ENCODE peak calls at places on chromosome 9, in nine cellular contexts. U is cardiac muscle cell; Z is heart right ventricle; E is tibial nerve; F is CD4-positive, alpha-beta memory T cell; M is right cardiac atrium; P is MM.1S; L is heart left ventricle; B is pancreas. Y is an unnamed sample. For H3K4me1, the result is how much of the 10 kb centered on the place peaks cover.

GRCh38 chr9:132383462-132383883 is 23.2 kb downstream of the TTF1 start:
- DNase-seq in U (no peak), Z (no peak), E (no peak), F (no peak), M (no peak), P (no peak), L (no peak), B (no peak), Y (no peak)

GRCh38 chr9:76403352-76403751 is 9.1 kb upstream of the RFK start:
- DNase-seq in U (peak), Z (peak), E (no peak), F (peak), M (no peak), P (peak), L (no peak), B (no peak), Y (no peak)

GRCh38 chr9:75039006-75039405 is 10.9 kb upstream of the CARNMT1 start:
- DNase-seq in U (peak), Z (no peak), E (no peak), F (no peak), M (no peak), P (no peak), L (no peak), B (no peak), Y (no peak)

GRCh38 chr9:135078361-135078821 is 9.1 kb upstream of the OLFM1 start:
- DNase-seq in U (no peak), Z (no peak), E (no peak), F (no peak), M (no peak), P (no peak), L (no peak), B (no peak), Y (no peak)

GRCh38 chr9:131436865-131437271 is 43.0 kb downstream of the PRRC2B start:
- DNase-seq in U (no peak), Z (no peak), E (no peak), F (no peak), M (no peak), P (no peak), L (no peak), B (no peak), Y (no peak)

GRCh38 chr9:126989847-126990821 is 75.6 kb downstream of the RALGPS1 start:
- DNase-seq in U (peak), Z (peak), E (peak), F (no peak), M (peak), P (no peak), L (peak), B (no peak), Y (peak)

GRCh38 chr9:76595645-76596044 is 136.7 kb downstream of the GCNT1 start:
- DNase-seq in U (no peak), Z (no peak), E (no peak), F (no peak), M (no peak), P (no peak), L (no peak), B (no peak), Y (no peak)

GRCh38 chr9:107861075-107861474 is 371.5 kb upstream of the KLF4 start:
- DNase-seq in U (no peak), Z (no peak), E (no peak), F (no peak), M (no peak), P (no peak), L (no peak), B (no peak), Y (no peak)

GRCh38 chr9:34049630-34050384 is 1.1 kb upstream of the UBAP2 start:
- DNase-seq in U (no peak), Z (peak), E (no peak), F (no peak), M (no peak), P (no peak), L (no peak), B (no peak), Y (no peak)

GRCh38 chr9:111067472-111067871 is 29.2 kb upstream of the LPAR1 start:
- DNase-seq in U (peak), Z (no peak), E (no peak), F (no peak), M (no peak), P (no peak), L (no peak), B (no peak), Y (no peak)

GRCh38 chr9:79490657-79491250 is 81.0 kb upstream of the TLE4 start:
- DNase-seq in U (no peak), Z (no peak), E (no peak), F (no peak), M (no peak), P (no peak), L (no peak), B (no peak), Y (no peak)

GRCh38 chr9:94167376-94167775 is 83.1 kb downstream of the PTPDC1 start:
- DNase-seq in U (no peak), Z (no peak), E (no peak), F (no peak), M (no peak), P (no peak), L (no peak), B (no peak), Y (no peak)

GRCh38 chr9:123445116-123445515 is 89.1 kb downstream of the CRB2 start:
- DNase-seq in U (no peak), Z (no peak), E (no peak), F (no peak), M (no peak), P (no peak), L (no peak), B (no peak), Y (no peak)

GRCh38 chr9:127396808-127397721 is at the start of gene SLC2A8:
- DNase-seq in U (peak), Z (peak), E (peak), F (peak), M (peak), P (peak), L (peak), B (peak), Y (peak)

GRCh38 chr9:88628114-88628513 is 93.1 kb downstream of the NXNL2 start:
- DNase-seq in U (no peak), Z (no peak), E (no peak), F (no peak), M (no peak), P (no peak), L (no peak), B (no peak), Y (no peak)

GRCh38 chr9:127122176-127123151 is at the start of gene ANGPTL2:
- DNase-seq in U (peak), Z (peak), E (peak), F (no peak), M (peak), P (no peak), L (peak), B (peak), Y (peak)

GRCh38 chr9:135047026-135047350 is 40.5 kb upstream of the OLFM1 start:
- DNase-seq in U (no peak), Z (no peak), E (no peak), F (no peak), M (no peak), P (no peak), L (no peak), B (no peak), Y (no peak)

GRCh38 chr9:113785334-113785733 is 90.8 kb upstream of the ZNF618 start:
- DNase-seq in U (no peak), Z (peak), E (no peak), F (no peak), M (peak), P (no peak), L (peak), B (no peak), Y (no peak)

GRCh38 chr9:99192786-99193465 is 28.8 kb downstream of the ALG2 start:
- DNase-seq in U (peak), Z (no peak), E (no peak), F (no peak), M (no peak), P (no peak), L (no peak), B (no peak), Y (no peak)
- H3K4me3 ChIP-seq in U (no peak), Z (no peak), E (no peak), F (no peak), M (no peak), P (no peak), L (no peak), B (no peak), Y (no peak)

GRCh38 chr9:35948451-35948850 is 9.5 kb downstream of the OR2S2 start:
- DNase-seq in U (peak), Z (no peak), E (no peak), F (no peak), M (no peak), P (no peak), L (no peak), B (no peak), Y (no peak)

GRCh38 chr9:35948901-35949318 is 9.0 kb downstream of the OR2S2 start:
- DNase-seq in U (peak), Z (no peak), E (no peak), F (no peak), M (no peak), P (no peak), L (no peak), B (no peak), Y (no peak)

GRCh38 chr9:35952526-35953191 is 5.3 kb downstream of the OR2S2 start:
- DNase-seq in U (no peak), Z (no peak), E (no peak), F (no peak), M (no peak), P (no peak), L (no peak), B (no peak), Y (no peak)

GRCh38 chr9:35954942-35955546 is 2.9 kb downstream of the OR2S2 start:
- DNase-seq in U (peak), Z (peak), E (no peak), F (peak), M (peak), P (peak), L (no peak), B (no peak), Y (no peak)

DNA sequence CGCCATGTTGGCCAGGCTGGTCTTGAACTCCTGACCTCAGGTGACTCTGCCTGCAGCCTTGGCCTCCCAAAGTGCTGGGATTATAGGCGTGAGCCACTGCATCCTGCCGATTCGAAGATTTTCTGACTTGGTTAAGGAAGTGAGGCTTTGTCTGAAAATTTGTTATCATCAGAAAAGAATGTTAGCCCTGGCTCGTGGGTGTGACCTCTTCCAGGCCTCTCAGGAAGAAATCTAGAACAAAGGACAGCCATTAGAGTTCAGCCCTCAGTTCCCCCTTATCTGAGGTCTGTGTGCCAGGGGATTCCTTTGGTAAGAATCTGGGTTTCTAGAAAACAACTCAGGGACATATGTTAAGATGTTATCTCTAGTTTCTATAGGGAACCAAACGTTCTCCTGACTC is 6.2 kb downstream of the OR2S2 start:
- DNase-seq in U (peak), Z (peak), E (no peak), F (no peak), M (peak), P (no peak), L (peak), B (no peak), Y (no peak)
- H3K4me1 ChIP-seq in U (under half), Z (under half), E (under half), F (under half), M (under half), P (under half), L (under half), B (under half), Y (under half)

DNA sequence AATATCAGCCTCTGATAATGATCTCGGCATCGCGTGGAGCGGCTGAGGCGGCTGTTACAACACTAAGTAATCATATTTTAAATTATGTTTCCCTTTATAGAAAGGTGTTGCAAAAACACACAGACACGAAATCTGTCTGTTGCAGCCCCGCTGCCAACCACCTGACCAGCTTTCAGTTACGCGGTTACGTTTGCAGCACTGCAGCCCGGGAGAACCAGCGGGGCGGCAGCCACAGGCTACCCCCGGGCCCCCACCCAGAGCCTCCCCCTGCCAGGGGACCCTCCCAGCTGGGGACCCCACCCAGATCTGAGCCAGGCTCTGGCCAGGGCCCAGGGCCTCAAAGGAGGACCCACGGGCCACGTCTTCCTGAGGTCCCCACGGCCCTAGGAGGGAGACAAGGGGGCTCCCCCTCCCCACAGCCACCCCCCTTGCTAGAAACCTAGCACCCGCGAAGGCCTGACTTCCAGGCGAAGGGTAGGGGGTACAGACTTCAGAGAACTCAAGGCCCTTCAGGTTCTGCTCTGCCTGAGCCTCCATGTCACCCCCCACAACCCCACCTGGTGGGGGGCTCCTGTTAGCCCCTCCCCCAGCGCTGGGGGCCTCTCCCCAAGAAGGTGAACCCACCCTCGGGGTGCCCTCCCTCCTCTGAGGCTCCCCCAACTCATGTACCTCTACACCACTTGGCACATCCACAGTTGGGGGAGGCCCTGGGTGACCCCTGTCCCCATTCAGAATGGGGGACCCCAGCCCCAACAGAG is 6.0 kb downstream of the NACC2 start:
- DNase-seq in U (no peak), Z (no peak), E (no peak), F (no peak), M (peak), P (no peak), L (peak), B (peak), Y (peak)
- H3K4me3 ChIP-seq in U (no peak), Z (no peak), E (no peak), F (no peak), M (no peak), P (no peak), L (no peak), B (no peak), Y (no peak)

DNA sequence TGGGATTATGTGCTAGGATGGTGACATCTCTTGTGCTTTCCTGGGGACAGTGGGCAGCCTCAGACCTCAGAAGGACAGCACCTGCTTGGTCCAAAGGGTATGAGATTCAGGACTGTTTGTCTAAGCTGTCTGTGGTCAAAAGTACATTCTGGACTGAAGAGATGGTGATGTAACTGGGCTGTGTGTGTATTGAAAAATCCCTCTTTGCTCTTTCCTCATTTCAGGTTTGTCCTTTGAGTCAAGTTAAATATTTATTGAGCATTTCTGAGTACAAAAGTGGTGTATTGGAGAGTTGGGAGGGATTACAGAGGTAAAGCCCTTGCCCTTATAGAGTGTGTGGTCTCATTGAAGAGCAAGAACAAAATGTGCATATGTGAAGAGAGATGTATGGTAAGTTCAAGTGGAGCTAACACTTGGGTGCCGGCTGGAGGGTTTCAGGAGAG is 46.7 kb downstream of the RCL1 start:
- DNase-seq in U (no peak), Z (no peak), E (no peak), F (no peak), M (no peak), P (no peak), L (no peak), B (no peak), Y (no peak)
- H3K4me1 ChIP-seq in U (under half), Z (under half), E (under half), F (under half), M (under half), P (under half), L (under half), B (under half), Y (under half)

DNA sequence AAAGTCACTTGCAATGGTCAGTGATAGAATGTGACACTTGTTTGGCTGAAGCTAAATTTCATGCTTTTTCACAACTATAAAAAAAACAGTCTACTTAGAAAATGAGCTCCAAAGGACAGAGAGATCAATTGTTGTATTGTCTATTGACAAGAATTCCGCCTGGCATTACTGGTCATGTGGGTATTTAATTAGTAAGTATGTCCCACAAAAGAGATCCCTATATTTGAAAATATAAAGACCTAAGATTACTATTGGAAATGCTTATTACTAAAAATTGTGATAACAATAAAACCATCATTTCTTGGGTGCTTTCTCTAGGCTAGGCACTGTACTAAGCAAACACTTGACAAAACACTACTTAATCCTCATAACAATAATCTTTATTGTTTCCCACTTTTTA is 745.2 kb upstream of the C9orf72 start:
- DNase-seq in U (no peak), Z (no peak), E (no peak), F (no peak), M (no peak), P (no peak), L (no peak), B (no peak), Y (no peak)
- H3K4me3 ChIP-seq in U (no peak), Z (no peak), E (no peak), F (no peak), M (no peak), P (no peak), L (no peak), B (no peak), Y (no peak)